ENCODE peak calls at places on chromosomes 4 and X, in nine cellular contexts. Z, V, C, F, E, X, U, Q and A are unnamed samples. For H3K4me1, the result is how much of the 10 kb centered on the place peaks cover.

GRCh38 chrX:108396188-108396885 is 41.9 kb downstream of the COL4A6 start:
- DNase-seq in Z (peak), V (peak), C (no peak), F (no peak), E (peak), X (peak), U (no peak), Q (no peak), A (peak)

GRCh38 chrX:83934220-83934619 is 73.3 kb downstream of the CYLC1 start:
- DNase-seq in Z (no peak), V (peak), C (no peak), F (no peak), E (peak), X (no peak), U (no peak), Q (no peak), A (no peak)

GRCh38 chr4:105147226-105148151 is 813 bp downstream of the TET2 start:
- DNase-seq in Z (no peak), V (peak), C (peak), F (peak), E (peak), X (peak), U (peak), Q (peak), A (no peak)

GRCh38 chr4:89101256-89102161 is 9.8 kb upstream of the TIGD2 start:
- DNase-seq in Z (no peak), V (no peak), C (peak), F (peak), E (no peak), X (no peak), U (no peak), Q (no peak), A (no peak)

GRCh38 chr4:152090543-152090942 is 329.7 kb upstream of the GATB start:
- DNase-seq in Z (no peak), V (peak), C (no peak), F (no peak), E (peak), X (no peak), U (no peak), Q (no peak), A (peak)

GRCh38 chr4:152273343-152273742 is 262.5 kb downstream of the FBXW7 start:
- DNase-seq in Z (no peak), V (no peak), C (no peak), F (no peak), E (no peak), X (no peak), U (no peak), Q (no peak), A (no peak)

GRCh38 chr4:1321946-1322650 is 24.9 kb upstream of the UVSSA start:
- DNase-seq in Z (no peak), V (no peak), C (no peak), F (no peak), E (no peak), X (no peak), U (peak), Q (no peak), A (no peak)

GRCh38 chr4:82044141-82044993 is 329.4 kb downstream of the HNRNPD start:
- DNase-seq in Z (no peak), V (peak), C (no peak), F (no peak), E (peak), X (no peak), U (peak), Q (peak), A (peak)

GRCh38 chr4:31917334-31917733 is 1197.2 kb downstream of the PCDH7 start:
- DNase-seq in Z (no peak), V (no peak), C (no peak), F (no peak), E (no peak), X (no peak), U (no peak), Q (no peak), A (no peak)

GRCh38 chr4:23877758-23878229 is 12.1 kb downstream of the PPARGC1A start:
- DNase-seq in Z (no peak), V (peak), C (no peak), F (no peak), E (no peak), X (no peak), U (peak), Q (no peak), A (no peak)

GRCh38 chr4:44056721-44057151 is 391.9 kb downstream of the KCTD8 start:
- DNase-seq in Z (no peak), V (peak), C (no peak), F (no peak), E (peak), X (no peak), U (no peak), Q (no peak), A (peak)

GRCh38 chr4:187598246-187598645 is 397.3 kb upstream of the ZFP42 start:
- DNase-seq in Z (no peak), V (no peak), C (no peak), F (no peak), E (no peak), X (no peak), U (no peak), Q (no peak), A (no peak)

GRCh38 chr4:122765702-122766352 is 33.3 kb downstream of the BBS12 start:
- DNase-seq in Z (no peak), V (no peak), C (no peak), F (no peak), E (no peak), X (peak), U (no peak), Q (no peak), A (no peak)

GRCh38 chr4:173189117-173189693 is 20.6 kb downstream of the GALNT7 start:
- DNase-seq in Z (no peak), V (no peak), C (no peak), F (no peak), E (no peak), X (no peak), U (no peak), Q (no peak), A (no peak)

GRCh38 chr4:141389649-141390048 is 169.0 kb downstream of the ZNF330 start:
- DNase-seq in Z (no peak), V (peak), C (no peak), F (no peak), E (no peak), X (peak), U (no peak), Q (no peak), A (no peak)

GRCh38 chr4:6423575-6423974 is 48.8 kb downstream of the PPP2R2C start:
- DNase-seq in Z (no peak), V (no peak), C (no peak), F (no peak), E (no peak), X (no peak), U (no peak), Q (no peak), A (no peak)

DNA sequence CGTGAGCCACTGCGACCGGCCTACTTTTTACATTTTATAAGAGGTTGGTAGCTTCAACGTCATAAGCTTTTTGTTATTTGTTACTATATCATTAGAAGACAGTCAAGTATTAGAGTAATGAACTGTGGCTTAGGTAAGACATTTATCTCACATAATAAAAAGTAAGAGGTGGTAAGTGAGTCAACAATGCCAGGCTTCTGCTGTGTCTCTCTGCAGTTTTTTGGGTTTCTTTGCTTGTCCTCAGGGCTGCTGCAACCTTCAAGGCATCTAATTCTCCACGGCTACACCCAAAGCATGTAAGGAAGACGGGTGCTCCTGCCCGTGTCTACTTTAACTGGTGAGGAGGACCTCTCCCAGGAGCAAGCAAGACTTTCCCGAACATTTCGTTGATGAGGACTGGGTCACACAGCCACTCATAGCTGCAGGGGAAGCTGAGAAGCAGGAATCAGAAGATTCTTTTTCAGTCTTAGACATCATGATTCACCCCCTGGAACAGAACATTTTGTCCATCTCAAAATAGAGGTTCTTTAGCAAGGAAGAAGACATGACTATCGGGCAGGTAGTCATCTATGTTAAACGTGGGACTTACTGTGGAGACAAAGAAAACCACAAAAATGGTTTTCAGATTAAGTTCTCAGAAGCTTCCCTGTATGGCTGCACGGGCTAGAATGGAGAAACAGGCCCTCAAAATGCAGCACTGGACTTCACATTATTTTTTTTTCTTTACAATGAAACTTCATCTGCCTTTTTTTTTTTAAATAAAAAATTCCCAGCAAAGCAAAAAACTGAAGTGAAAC is 13.0 kb upstream of the RHOH start:
- DNase-seq in Z (no peak), V (no peak), C (no peak), F (peak), E (no peak), X (no peak), U (no peak), Q (no peak), A (no peak)
- H3K4me3 ChIP-seq in Z (no peak), V (no peak), C (no peak), F (no peak), E (no peak), X (no peak), U (no peak), Q (no peak), A (no peak)

GRCh38 chr4:99573735-99574368 is 772 bp upstream of the MTTP start:
- DNase-seq in Z (no peak), V (no peak), C (no peak), F (no peak), E (no peak), X (no peak), U (no peak), Q (no peak), A (no peak)
- H3K4me1 ChIP-seq in Z (under half), V (under half), C (under half), F (under half), E (under half), X (under half), U (under half), Q (under half), A (under half)

DNA sequence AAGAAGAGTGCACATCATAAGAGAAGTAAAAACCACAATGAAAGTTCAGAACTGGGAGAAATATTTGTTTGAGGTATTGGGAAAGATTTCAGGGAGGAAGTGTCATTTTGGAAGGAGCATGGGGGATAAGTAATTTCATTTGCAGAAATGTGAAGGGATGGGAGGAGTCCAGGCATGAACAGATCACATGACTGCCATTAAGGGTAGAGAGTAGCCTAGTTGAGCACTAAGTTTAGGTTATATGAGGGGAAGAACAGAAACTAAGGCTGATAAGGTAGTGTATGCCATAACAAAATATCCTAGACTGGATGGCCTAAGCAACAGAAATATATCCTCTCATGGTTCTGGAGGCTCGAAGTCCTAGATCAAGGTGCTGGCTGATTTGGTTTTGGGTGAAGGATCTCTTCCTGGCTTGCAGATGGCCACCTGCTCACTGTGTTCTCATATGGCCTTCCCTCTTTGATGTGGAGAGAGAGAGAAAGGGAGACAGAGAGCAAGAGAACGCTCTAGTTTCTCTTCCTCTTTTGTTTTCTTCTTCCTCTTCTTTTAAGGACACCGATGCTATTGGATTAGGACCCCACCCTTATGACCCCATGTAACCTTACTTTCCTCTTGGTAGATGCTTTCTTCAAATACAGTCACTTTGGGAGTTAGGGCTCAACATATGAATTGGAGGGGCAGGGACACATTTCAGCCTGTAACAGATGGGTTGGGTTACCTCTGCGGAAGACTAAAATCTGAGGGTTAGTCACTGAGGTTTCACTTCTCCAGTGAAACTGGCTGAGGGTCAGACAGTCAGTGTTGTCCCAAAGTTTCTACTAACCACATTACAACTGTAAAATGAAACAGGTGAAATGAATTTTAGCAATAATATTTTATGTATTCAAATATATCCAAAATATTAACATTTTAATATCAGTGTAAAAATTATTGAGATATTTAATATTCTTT is 77.9 kb downstream of the EGF start:
- DNase-seq in Z (no peak), V (no peak), C (peak), F (peak), E (no peak), X (no peak), U (no peak), Q (no peak), A (no peak)
- H3K4me3 ChIP-seq in Z (no peak), V (no peak), C (peak), F (peak), E (no peak), X (no peak), U (no peak), Q (no peak), A (no peak)

GRCh38 chr4:85728471-85728870 is 253.5 kb downstream of the ARHGAP24 start:
- DNase-seq in Z (no peak), V (no peak), C (no peak), F (no peak), E (no peak), X (no peak), U (no peak), Q (no peak), A (no peak)

GRCh38 chr4:85733798-85734197 is 258.8 kb downstream of the ARHGAP24 start:
- DNase-seq in Z (no peak), V (no peak), C (no peak), F (no peak), E (no peak), X (no peak), U (no peak), Q (no peak), A (no peak)

GRCh38 chr4:85736576-85736975 is 261.6 kb downstream of the ARHGAP24 start:
- DNase-seq in Z (no peak), V (no peak), C (no peak), F (no peak), E (no peak), X (no peak), U (no peak), Q (no peak), A (no peak)

GRCh38 chr4:85734446-85734845 is 259.5 kb downstream of the ARHGAP24 start:
- DNase-seq in Z (peak), V (no peak), C (no peak), F (no peak), E (no peak), X (peak), U (no peak), Q (no peak), A (no peak)

GRCh38 chr4:85732124-85732523 is 257.2 kb downstream of the ARHGAP24 start:
- DNase-seq in Z (no peak), V (no peak), C (no peak), F (no peak), E (no peak), X (peak), U (no peak), Q (no peak), A (no peak)
- H3K4me1 ChIP-seq in Z (under half), V (under half), C (under half), F (under half), E (under half), X (under half), U (under half), Q (under half), A (under half)

GRCh38 chr4:53905935-53906377 is 158.4 kb downstream of the CHIC2 start:
- DNase-seq in Z (no peak), V (peak), C (peak), F (peak), E (peak), X (no peak), U (peak), Q (no peak), A (peak)
- H3K4me3 ChIP-seq in Z (no peak), V (no peak), C (peak), F (peak), E (peak), X (no peak), U (no peak), Q (no peak), A (no peak)

DNA sequence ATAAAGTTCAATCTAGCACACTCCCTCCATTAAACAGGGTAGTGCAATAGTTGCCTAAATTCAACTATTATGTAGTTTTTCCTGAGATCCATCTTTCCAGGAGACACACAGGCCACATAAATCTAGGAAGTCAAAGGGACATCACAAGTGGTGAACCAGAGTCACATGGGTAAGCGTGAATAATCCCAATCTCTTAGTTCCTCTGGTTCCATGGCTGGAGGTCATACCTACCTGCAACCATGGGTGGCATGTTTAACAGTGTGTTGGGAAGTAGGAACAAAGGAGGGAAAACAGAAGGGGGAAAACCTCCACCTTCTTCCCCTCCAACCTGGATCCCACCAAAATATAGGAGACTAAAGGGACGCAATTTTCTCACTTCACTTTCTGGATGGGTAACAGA is 2651.6 kb downstream of the ARAP2 start:
- DNase-seq in Z (peak), V (peak), C (no peak), F (no peak), E (no peak), X (no peak), U (no peak), Q (no peak), A (no peak)
- H3K4me1 ChIP-seq in Z (under half), V (under half), C (under half), F (under half), E (under half), X (under half), U (under half), Q (under half), A (under half)